ENCODE peak calls at places on chromosomes 11 and 22, in six cellular contexts. One of them, this sample, is unnamed.

GRCh38 chr22:45884201-45885067 is 92.5 kb downstream of the WNT7B start:
- DNase-seq in heart right ventricle: peak; percentile 43
- DNase-seq in adrenal gland: no peak
- DNase-seq in upper lobe of right lung: peak; percentile 61
- DNase-seq in kidney: peak; percentile 69
- DNase-seq in cardiac muscle cell: no peak
- DNase-seq in this sample: peak; percentile 11

GRCh38 chr11:126862664-126863247 is 137.8 kb downstream of the KIRREL3 start:
- DNase-seq in upper lobe of right lung: no peak
- DNase-seq in kidney: no peak
- DNase-seq in adrenal gland: no peak
- DNase-seq in cardiac muscle cell: peak; percentile 22
- DNase-seq in heart right ventricle: no peak
- DNase-seq in this sample: no peak

GRCh38 chr22:44406581-44407403 is 91.2 kb downstream of the RTL6 start:
- DNase-seq in upper lobe of right lung: peak; percentile 44
- DNase-seq in kidney: peak; percentile 27
- DNase-seq in heart right ventricle: no peak
- DNase-seq in cardiac muscle cell: no peak
- DNase-seq in adrenal gland: no peak
- DNase-seq in this sample: no peak

GRCh38 chr11:94602430-94603372 is 35.5 kb downstream of the PIWIL4 start:
- DNase-seq in upper lobe of right lung: peak; percentile 71
- DNase-seq in kidney: no peak
- DNase-seq in adrenal gland: peak; percentile 42
- DNase-seq in heart right ventricle: peak; percentile 22
- DNase-seq in cardiac muscle cell: peak; percentile 78
- DNase-seq in this sample: peak; percentile 35

GRCh38 chr11:62360685-62361084 is 23.4 kb downstream of the ASRGL1 start:
- DNase-seq in upper lobe of right lung: no peak
- DNase-seq in kidney: no peak
- DNase-seq in heart right ventricle: no peak
- DNase-seq in adrenal gland: no peak
- DNase-seq in cardiac muscle cell: no peak
- DNase-seq in this sample: no peak

GRCh38 chr11:104534268-104534667 is 364.0 kb downstream of the CASP12 start:
- DNase-seq in adrenal gland: no peak
- DNase-seq in kidney: no peak
- DNase-seq in cardiac muscle cell: no peak
- DNase-seq in heart right ventricle: no peak
- DNase-seq in upper lobe of right lung: no peak
- DNase-seq in this sample: no peak

GRCh38 chr11:86769219-86769618 is 31.1 kb upstream of the PRSS23 start:
- DNase-seq in kidney: no peak
- DNase-seq in cardiac muscle cell: no peak
- DNase-seq in heart right ventricle: no peak
- DNase-seq in upper lobe of right lung: no peak
- DNase-seq in adrenal gland: peak; percentile 71
- DNase-seq in this sample: no peak

GRCh38 chr11:45852712-45853101 is 5.4 kb downstream of the CRY2 start:
- DNase-seq in cardiac muscle cell: no peak
- DNase-seq in upper lobe of right lung: no peak
- DNase-seq in heart right ventricle: peak; percentile 53
- DNase-seq in adrenal gland: no peak
- DNase-seq in kidney: no peak
- DNase-seq in this sample: no peak

GRCh38 chr11:69950621-69951020 is 127.5 kb upstream of the ANO1 start:
- DNase-seq in upper lobe of right lung: no peak
- DNase-seq in cardiac muscle cell: no peak
- DNase-seq in adrenal gland: no peak
- DNase-seq in kidney: peak; percentile 19
- DNase-seq in heart right ventricle: no peak
- DNase-seq in this sample: no peak

GRCh38 chr11:130915556-130916237 is 582 bp downstream of the SNX19 start:
- DNase-seq in cardiac muscle cell: no peak
- DNase-seq in heart right ventricle: no peak
- DNase-seq in kidney: no peak
- DNase-seq in adrenal gland: no peak
- DNase-seq in upper lobe of right lung: no peak
- DNase-seq in this sample: no peak

GRCh38 chr22:25112538-25113253 is 87.0 kb upstream of the CRYBB3 start:
- DNase-seq in adrenal gland: peak; percentile 52
- DNase-seq in heart right ventricle: no peak
- DNase-seq in cardiac muscle cell: no peak
- DNase-seq in kidney: no peak
- DNase-seq in upper lobe of right lung: no peak
- DNase-seq in this sample: no peak

GRCh38 chr22:28348613-28349012 is 331.0 kb downstream of the TTC28 start:
- DNase-seq in upper lobe of right lung: no peak
- DNase-seq in adrenal gland: no peak
- DNase-seq in heart right ventricle: no peak
- DNase-seq in cardiac muscle cell: no peak
- DNase-seq in kidney: no peak
- DNase-seq in this sample: no peak

GRCh38 chr11:85779956-85780640 is 30.8 kb downstream of the SYTL2 start:
- DNase-seq in heart right ventricle: no peak
- DNase-seq in cardiac muscle cell: no peak
- DNase-seq in kidney: no peak
- DNase-seq in upper lobe of right lung: no peak
- DNase-seq in adrenal gland: no peak
- DNase-seq in this sample: no peak

GRCh38 chr22:46355369-46355995 is 20.0 kb downstream of the TRMU start:
- DNase-seq in upper lobe of right lung: peak; percentile 83
- DNase-seq in cardiac muscle cell: peak; percentile 80
- DNase-seq in heart right ventricle: peak; percentile 70
- DNase-seq in kidney: peak; percentile 81
- DNase-seq in adrenal gland: peak; percentile 55
- DNase-seq in this sample: peak; percentile 37

GRCh38 chr11:110345756-110346155 is 49.3 kb upstream of the RDX start:
- DNase-seq in adrenal gland: no peak
- DNase-seq in heart right ventricle: no peak
- DNase-seq in cardiac muscle cell: no peak
- DNase-seq in upper lobe of right lung: no peak
- DNase-seq in kidney: no peak
- DNase-seq in this sample: no peak

GRCh38 chr11:73528877-73529530 is 68.9 kb downstream of the FAM168A start:
- DNase-seq in adrenal gland: no peak
- DNase-seq in cardiac muscle cell: no peak
- DNase-seq in heart right ventricle: no peak
- DNase-seq in upper lobe of right lung: no peak
- DNase-seq in kidney: no peak
- DNase-seq in this sample: no peak
- H3K4me3 ChIP-seq in adrenal gland: no peak overlapping the region
- H3K4me3 ChIP-seq in cardiac muscle cell: no peak overlapping the region
- H3K4me3 ChIP-seq in heart right ventricle: no peak overlapping the region
- H3K4me3 ChIP-seq in upper lobe of right lung: peak overlapping the region; percentile 36
- H3K4me3 ChIP-seq in kidney: peak overlapping the region; percentile 54
- H3K4me3 ChIP-seq in this sample: no peak overlapping the region

GRCh38 chr11:122214567-122214966 is 98.6 kb upstream of the BLID start:
- DNase-seq in upper lobe of right lung: no peak
- DNase-seq in cardiac muscle cell: no peak
- DNase-seq in kidney: no peak
- DNase-seq in adrenal gland: no peak
- DNase-seq in heart right ventricle: no peak
- DNase-seq in this sample: no peak
- H3K4me3 ChIP-seq in upper lobe of right lung: no peak overlapping the region
- H3K4me3 ChIP-seq in cardiac muscle cell: no peak overlapping the region
- H3K4me3 ChIP-seq in kidney: no peak overlapping the region
- H3K4me3 ChIP-seq in adrenal gland: no peak overlapping the region
- H3K4me3 ChIP-seq in heart right ventricle: no peak overlapping the region
- H3K4me3 ChIP-seq in this sample: no peak overlapping the region

DNA sequence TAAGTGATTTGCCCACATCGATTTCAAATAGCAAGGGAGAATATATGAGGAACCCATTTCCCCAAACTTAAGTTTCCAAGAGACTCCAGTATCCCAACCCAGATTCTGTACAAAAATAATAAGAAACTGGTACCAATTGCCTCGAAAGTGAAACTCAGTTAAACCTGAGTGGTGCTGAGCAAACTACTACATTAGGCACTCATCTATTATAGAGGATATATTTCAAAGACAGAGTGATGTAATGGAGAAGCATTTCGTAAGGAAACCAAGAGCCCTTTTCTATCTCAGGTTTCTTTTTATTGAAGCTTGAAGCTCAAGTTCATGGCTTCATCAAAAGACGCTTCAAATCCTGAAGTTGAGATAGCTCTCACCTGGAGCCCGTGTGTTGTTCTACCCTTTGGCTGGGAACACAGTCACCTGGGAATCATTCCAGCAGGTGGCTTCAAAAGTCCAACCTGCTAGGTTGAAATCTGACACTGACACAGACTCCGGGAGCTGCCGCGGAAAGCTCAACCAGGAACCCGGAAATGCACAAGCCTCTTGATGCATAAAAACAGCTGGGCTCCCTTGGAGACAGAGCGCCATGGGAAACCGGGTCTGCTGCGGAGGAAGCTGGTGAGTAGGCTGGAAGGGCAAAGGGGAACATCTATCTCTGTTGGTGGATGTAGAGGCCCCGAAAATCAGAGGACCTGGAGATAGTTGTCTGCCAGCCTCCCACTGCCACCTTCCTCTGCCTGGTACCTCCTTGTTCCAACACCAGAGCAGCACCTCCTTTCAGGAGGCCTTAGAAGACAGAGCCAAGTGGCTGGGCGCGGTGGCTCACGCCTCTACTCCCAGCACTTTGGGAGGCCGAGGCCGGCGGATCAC is at the start of gene C11orf52:
- DNase-seq in cardiac muscle cell: peak; percentile 73
- DNase-seq in adrenal gland: no peak
- DNase-seq in kidney: peak; percentile 90
- DNase-seq in upper lobe of right lung: peak; percentile 82
- DNase-seq in heart right ventricle: no peak
- DNase-seq in this sample: no peak
- H3K4me3 ChIP-seq in cardiac muscle cell: no peak within 1 kb of the TSS
- H3K4me3 ChIP-seq in adrenal gland: no peak within 1 kb of the TSS
- H3K4me3 ChIP-seq in kidney: peak within 1 kb of the TSS; percentile 76
- H3K4me3 ChIP-seq in upper lobe of right lung: peak within 1 kb of the TSS; percentile 34
- H3K4me3 ChIP-seq in heart right ventricle: no peak within 1 kb of the TSS
- H3K4me3 ChIP-seq in this sample: no peak within 1 kb of the TSS

GRCh38 chr11:44030996-44031395 is 16.8 kb upstream of the ACCSL start:
- DNase-seq in adrenal gland: no peak
- DNase-seq in upper lobe of right lung: no peak
- DNase-seq in cardiac muscle cell: no peak
- DNase-seq in kidney: no peak
- DNase-seq in heart right ventricle: no peak
- DNase-seq in this sample: no peak

GRCh38 chr11:44028816-44029506 is 18.8 kb upstream of the ACCSL start:
- DNase-seq in kidney: no peak
- DNase-seq in upper lobe of right lung: no peak
- DNase-seq in heart right ventricle: no peak
- DNase-seq in adrenal gland: no peak
- DNase-seq in cardiac muscle cell: no peak
- DNase-seq in this sample: no peak

GRCh38 chr11:44029507-44029845 is 18.3 kb upstream of the ACCSL start:
- DNase-seq in cardiac muscle cell: no peak
- DNase-seq in heart right ventricle: no peak
- DNase-seq in adrenal gland: no peak
- DNase-seq in upper lobe of right lung: no peak
- DNase-seq in kidney: no peak
- DNase-seq in this sample: no peak

GRCh38 chr11:44031549-44031948 is 16.2 kb upstream of the ACCSL start:
- DNase-seq in kidney: no peak
- DNase-seq in adrenal gland: no peak
- DNase-seq in cardiac muscle cell: no peak
- DNase-seq in upper lobe of right lung: no peak
- DNase-seq in heart right ventricle: no peak
- DNase-seq in this sample: no peak

GRCh38 chr11:44030276-44030932 is 17.4 kb upstream of the ACCSL start:
- DNase-seq in adrenal gland: peak; percentile 93
- DNase-seq in kidney: no peak
- DNase-seq in upper lobe of right lung: no peak
- DNase-seq in heart right ventricle: peak; percentile 42
- DNase-seq in cardiac muscle cell: peak; percentile 87
- DNase-seq in this sample: peak; percentile 86
- H3K4me3 ChIP-seq in adrenal gland: no peak overlapping the region
- H3K4me3 ChIP-seq in kidney: no peak overlapping the region
- H3K4me3 ChIP-seq in upper lobe of right lung: no peak overlapping the region
- H3K4me3 ChIP-seq in heart right ventricle: no peak overlapping the region
- H3K4me3 ChIP-seq in cardiac muscle cell: no peak overlapping the region
- H3K4me3 ChIP-seq in this sample: no peak overlapping the region

GRCh38 chr11:9600651-9601040 is 27.2 kb downstream of the WEE1 start:
- DNase-seq in adrenal gland: no peak
- DNase-seq in upper lobe of right lung: no peak
- DNase-seq in kidney: no peak
- DNase-seq in heart right ventricle: no peak
- DNase-seq in cardiac muscle cell: no peak
- DNase-seq in this sample: no peak

GRCh38 chr11:9601876-9602199 is 28.4 kb downstream of the WEE1 start:
- DNase-seq in adrenal gland: no peak
- DNase-seq in kidney: no peak
- DNase-seq in upper lobe of right lung: no peak
- DNase-seq in heart right ventricle: no peak
- DNase-seq in cardiac muscle cell: no peak
- DNase-seq in this sample: no peak

GRCh38 chr11:9604134-9604533 is 30.7 kb downstream of the WEE1 start:
- DNase-seq in adrenal gland: no peak
- DNase-seq in kidney: no peak
- DNase-seq in upper lobe of right lung: no peak
- DNase-seq in heart right ventricle: no peak
- DNase-seq in cardiac muscle cell: no peak
- DNase-seq in this sample: no peak

GRCh38 chr11:9600166-9600565 is 26.7 kb downstream of the WEE1 start:
- DNase-seq in cardiac muscle cell: no peak
- DNase-seq in adrenal gland: no peak
- DNase-seq in kidney: no peak
- DNase-seq in upper lobe of right lung: no peak
- DNase-seq in heart right ventricle: no peak
- DNase-seq in this sample: no peak

DNA sequence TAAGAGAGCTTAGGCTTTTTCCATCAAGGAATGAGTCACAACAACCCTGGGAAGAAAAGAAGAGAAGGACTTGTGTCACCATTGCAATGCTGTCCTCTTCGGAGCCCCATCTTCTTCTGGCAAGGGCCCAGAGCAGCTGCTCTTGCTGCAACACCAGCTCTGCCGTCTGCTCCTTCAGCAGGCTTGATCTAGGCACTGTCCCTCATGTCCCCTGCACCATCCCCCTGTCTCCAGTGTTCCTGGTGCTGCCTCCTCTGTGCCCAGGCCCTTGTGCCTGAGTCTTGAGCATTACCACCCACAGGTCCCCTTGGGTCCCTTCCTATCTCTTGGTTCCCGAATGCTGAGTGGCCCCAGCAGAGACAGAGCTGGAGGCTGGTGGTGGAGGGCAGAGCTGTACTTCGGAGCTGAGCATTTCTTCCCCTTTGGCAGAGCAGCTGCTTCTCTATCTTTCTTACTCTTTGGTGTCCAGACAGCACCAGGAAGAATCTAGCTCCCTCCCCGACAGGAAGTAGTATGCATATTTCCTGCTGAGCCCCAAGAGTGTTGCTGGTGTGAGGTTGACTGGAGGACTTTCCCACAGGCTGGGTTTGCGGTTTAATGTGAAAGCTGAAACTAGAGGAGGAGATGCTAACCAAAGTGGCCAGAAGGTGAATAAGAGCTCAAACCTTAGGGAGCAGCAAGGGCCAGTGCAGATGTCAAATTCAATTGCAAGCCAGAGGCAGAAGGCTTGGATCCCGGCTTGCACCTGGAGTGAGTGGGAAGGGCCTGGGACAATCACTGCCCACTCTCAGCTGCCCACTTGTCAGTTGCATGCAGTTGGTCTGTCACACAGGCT is 27.8 kb downstream of the WEE1 start:
- DNase-seq in heart right ventricle: no peak
- DNase-seq in kidney: no peak
- DNase-seq in cardiac muscle cell: no peak
- DNase-seq in upper lobe of right lung: no peak
- DNase-seq in adrenal gland: peak; percentile 19
- DNase-seq in this sample: no peak
- H3K4me3 ChIP-seq in heart right ventricle: no peak overlapping the region
- H3K4me3 ChIP-seq in kidney: no peak overlapping the region
- H3K4me3 ChIP-seq in cardiac muscle cell: no peak overlapping the region
- H3K4me3 ChIP-seq in upper lobe of right lung: no peak overlapping the region
- H3K4me3 ChIP-seq in adrenal gland: no peak overlapping the region
- H3K4me3 ChIP-seq in this sample: no peak overlapping the region

GRCh38 chr11:47466701-47467250 is 17.8 kb upstream of the RAPSN start:
- DNase-seq in adrenal gland: peak; percentile 89
- DNase-seq in upper lobe of right lung: peak; percentile 47
- DNase-seq in cardiac muscle cell: no peak
- DNase-seq in heart right ventricle: peak; percentile 37
- DNase-seq in kidney: peak; percentile 65
- DNase-seq in this sample: peak; percentile 36
- H3K4me3 ChIP-seq in adrenal gland: no peak overlapping the region
- H3K4me3 ChIP-seq in upper lobe of right lung: peak overlapping the region; percentile 4
- H3K4me3 ChIP-seq in cardiac muscle cell: no peak overlapping the region
- H3K4me3 ChIP-seq in heart right ventricle: no peak overlapping the region
- H3K4me3 ChIP-seq in kidney: no peak overlapping the region
- H3K4me3 ChIP-seq in this sample: no peak overlapping the region

This sample was measured in uterus.